ENCODE peak calls at places on chromosome 11, in seven cellular contexts. O is pancreas, S is A549, N is H1, L is right lobe of liver, G is esophagus muscularis mucosa, Q is uterus. I is an unnamed sample.

GRCh38 chr11:78074756-78075155 is 4.9 kb downstream of the NDUFC2 start:
- DNase-seq in O (no peak), S (no peak), N (no peak), L (no peak), G (no peak), Q (no peak), I (no peak)

GRCh38 chr11:2681408-2682145 is 18.2 kb downstream of the KCNQ1OT1 start:
- DNase-seq in O (no peak), S (no peak), N (no peak), L (peak; percentile 3), G (no peak), Q (no peak), I (no peak)

GRCh38 chr11:120824242-120824641 is 199.7 kb upstream of the TBCEL start:
- DNase-seq in O (no peak), S (no peak), N (no peak), L (no peak), G (no peak), Q (no peak), I (no peak)

GRCh38 chr11:82902086-82902485 is 550 bp downstream of the DDIAS start:
- DNase-seq in O (no peak), S (no peak), N (no peak), L (no peak), G (no peak), Q (no peak), I (no peak)

GRCh38 chr11:86463120-86463519 is 88.4 kb downstream of the CCDC81 start:
- DNase-seq in O (no peak), S (no peak), N (no peak), L (no peak), G (no peak), Q (no peak), I (no peak)

GRCh38 chr11:7281083-7281482 is 29.4 kb downstream of the SYT9 start:
- DNase-seq in O (no peak), S (no peak), N (peak; percentile 17), L (no peak), G (no peak), Q (no peak), I (no peak)

GRCh38 chr11:16395601-16396000 is 39.3 kb upstream of the SOX6 start:
- DNase-seq in O (no peak), S (no peak), N (no peak), L (no peak), G (no peak), Q (no peak), I (no peak)

GRCh38 chr11:45803981-45804805 is 756 bp upstream of the SLC35C1 start:
- DNase-seq in O (peak; percentile 79), S (peak; percentile 72), N (no peak), L (peak; percentile 87), G (no peak), Q (peak; percentile 77), I (peak; percentile 95)

GRCh38 chr11:102166175-102166574 is 55.9 kb downstream of the YAP1 start:
- DNase-seq in O (no peak), S (no peak), N (no peak), L (no peak), G (no peak), Q (no peak), I (no peak)

GRCh38 chr11:110297726-110298297 is 1.4 kb upstream of the RDX start:
- DNase-seq in O (no peak), S (peak; percentile 37), N (no peak), L (no peak), G (no peak), Q (no peak), I (no peak)

GRCh38 chr11:115391162-115391561 is 113.1 kb downstream of the CADM1 start:
- DNase-seq in O (no peak), S (no peak), N (no peak), L (no peak), G (no peak), Q (no peak), I (no peak)

GRCh38 chr11:82398300-82398815 is 335.3 kb downstream of the FAM181B start:
- DNase-seq in O (no peak), S (no peak), N (no peak), L (no peak), G (no peak), Q (no peak), I (no peak)

GRCh38 chr11:44400431-44400830 is 90.5 kb upstream of the ALX4 start:
- DNase-seq in O (no peak), S (peak; percentile 58), N (no peak), L (no peak), G (no peak), Q (no peak), I (no peak)

GRCh38 chr11:129315781-129316579 is 59.7 kb upstream of the BARX2 start:
- DNase-seq in O (peak; percentile 84), S (no peak), N (no peak), L (no peak), G (no peak), Q (no peak), I (no peak)

GRCh38 chr11:7471071-7471470 is 14.2 kb upstream of the OLFML1 start:
- DNase-seq in O (no peak), S (no peak), N (no peak), L (no peak), G (no peak), Q (no peak), I (no peak)

GRCh38 chr11:96393753-96394348 is 4.0 kb downstream of the JRKL start:
- DNase-seq in O (no peak), S (peak; percentile 43), N (no peak), L (no peak), G (no peak), Q (no peak), I (no peak)

GRCh38 chr11:567629-568258 is 7.0 kb downstream of the RASSF7 start:
- DNase-seq in O (no peak), S (no peak), N (no peak), L (peak; percentile 57), G (no peak), Q (no peak), I (no peak)

GRCh38 chr11:35619754-35620640 is 1.7 kb downstream of the FJX1 start:
- DNase-seq in O (peak; percentile 12), S (peak; percentile 18), N (no peak), L (no peak), G (no peak), Q (no peak), I (peak; percentile 59)

GRCh38 chr11:35619030-35619753 is 932 bp downstream of the FJX1 start:
- DNase-seq in O (peak; percentile 49), S (peak; percentile 77), N (no peak), L (peak; percentile 50), G (no peak), Q (peak; percentile 29), I (peak; percentile 74)

GRCh38 chr11:35621620-35622019 is 3.4 kb downstream of the FJX1 start:
- DNase-seq in O (no peak), S (no peak), N (no peak), L (no peak), G (no peak), Q (no peak), I (no peak)

GRCh38 chr11:35623708-35624168 is 5.5 kb downstream of the FJX1 start:
- DNase-seq in O (no peak), S (no peak), N (no peak), L (no peak), G (no peak), Q (no peak), I (no peak)

GRCh38 chr11:35622070-35622469 is 3.8 kb downstream of the FJX1 start:
- DNase-seq in O (no peak), S (no peak), N (no peak), L (no peak), G (no peak), Q (no peak), I (no peak)
- H3K4me1 ChIP-seq in O (no peaks in the 10 kb centered on the region), S (peaks cover 28% of the 10 kb centered on the region), N (peaks cover 6% of the 10 kb centered on the region), L (no peaks in the 10 kb centered on the region), G (peaks cover 41% of the 10 kb centered on the region), Q (no peaks in the 10 kb centered on the region), I (peaks cover 2% of the 10 kb centered on the region)

GRCh38 chr11:69294621-69295078 is 695 bp downstream of the MYEOV start:
- DNase-seq in O (no peak), S (peak; percentile 44), N (no peak), L (no peak), G (no peak), Q (no peak), I (no peak)

GRCh38 chr11:69293087-69293486 is 868 bp upstream of the MYEOV start:
- DNase-seq in O (no peak), S (peak; percentile 69), N (peak; percentile 23), L (no peak), G (no peak), Q (no peak), I (no peak)

GRCh38 chr11:69295079-69295994 is 1.4 kb downstream of the MYEOV start:
- DNase-seq in O (no peak), S (peak; percentile 55), N (no peak), L (peak; percentile 28), G (no peak), Q (no peak), I (no peak)

GRCh38 chr11:69292221-69292648 is 1.7 kb upstream of the MYEOV start:
- DNase-seq in O (peak; percentile 44), S (peak; percentile 34), N (no peak), L (no peak), G (no peak), Q (no peak), I (no peak)

GRCh38 chr11:69293819-69294505 is at the start of gene MYEOV:
- DNase-seq in O (no peak), S (peak; percentile 94), N (peak; percentile 36), L (peak; percentile 72), G (no peak), Q (no peak), I (peak; percentile 58)
- H3K27ac ChIP-seq in O (no peak within 1 kb of the TSS), S (peak within 1 kb of the TSS; percentile 93), N (no peak within 1 kb of the TSS), L (no peak within 1 kb of the TSS), G (no peak within 1 kb of the TSS), Q (no peak within 1 kb of the TSS), I (no peak within 1 kb of the TSS)

GRCh38 chr11:8772571-8772970 is 90.0 kb downstream of the RPL27A start:
- DNase-seq in O (no peak), S (no peak), N (no peak), L (peak; percentile 10), G (no peak), Q (no peak), I (no peak)

GRCh38 chr11:8776209-8776608 is 93.6 kb downstream of the RPL27A start:
- DNase-seq in O (peak; percentile 50), S (no peak), N (no peak), L (peak; percentile 29), G (no peak), Q (no peak), I (no peak)

GRCh38 chr11:8773916-8774537 is 91.4 kb downstream of the RPL27A start:
- DNase-seq in O (no peak), S (no peak), N (no peak), L (peak; percentile 3), G (no peak), Q (no peak), I (no peak)

GRCh38 chr11:8775341-8776133 is 92.9 kb downstream of the RPL27A start:
- DNase-seq in O (peak; percentile 59), S (no peak), N (no peak), L (peak; percentile 29), G (no peak), Q (no peak), I (peak; percentile 61)

GRCh38 chr11:8773125-8773524 is 90.5 kb downstream of the RPL27A start:
- DNase-seq in O (no peak), S (no peak), N (no peak), L (peak; percentile 33), G (no peak), Q (no peak), I (peak; percentile 62)
- H3K4me3 ChIP-seq in O (no peak overlapping the region), S (no peak overlapping the region), N (no peak overlapping the region), L (no peak overlapping the region), G (no peak overlapping the region), Q (no peak overlapping the region), I (no peak overlapping the region)

DNA sequence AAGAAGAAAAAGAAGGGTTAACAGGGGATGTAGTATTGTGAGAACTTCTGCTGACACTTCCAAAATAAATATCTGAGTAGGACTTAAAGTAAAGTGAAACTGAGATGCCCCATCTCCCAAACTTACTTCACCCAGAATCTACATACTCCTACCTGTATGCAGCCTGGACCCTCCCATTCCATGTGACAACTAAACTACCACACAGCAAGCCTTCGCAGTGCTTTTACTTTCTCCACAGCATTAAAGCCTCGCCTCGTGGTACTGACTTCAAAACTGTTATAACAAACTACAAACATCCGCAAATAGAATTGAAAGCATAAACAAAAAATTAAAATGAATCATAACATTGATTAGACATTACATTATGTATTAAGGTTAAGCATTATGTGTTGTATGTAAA is 988 bp downstream of the MPZL2 start:
- DNase-seq in O (no peak), S (no peak), N (no peak), L (no peak), G (no peak), Q (no peak), I (no peak)
- H3K4me1 ChIP-seq in O (no peaks in the 10 kb centered on the region), S (no peaks in the 10 kb centered on the region), N (peaks cover 3% of the 10 kb centered on the region), L (no peaks in the 10 kb centered on the region), G (no peaks in the 10 kb centered on the region), Q (no peaks in the 10 kb centered on the region), I (peaks cover 8% of the 10 kb centered on the region)

I was measured in right cardiac atrium.